ENCODE peak calls at places on chromosomes 12 and 14, in six cellular contexts. S, H, I, M, O and E are unnamed samples.

GRCh38 chr14:63273717-63274673 is 44.7 kb downstream of the GPHB5 start:
- DNase-seq in S (no peak), H (peak; percentile 41), I (no peak), M (no peak), O (no peak), E (no peak)

GRCh38 chr14:59358105-59358504 is 107.1 kb downstream of the GPR135 start:
- DNase-seq in S (peak; percentile 64), H (peak; percentile 95), I (no peak), M (no peak), O (peak; percentile 49), E (peak; percentile 67)

GRCh38 chr12:10664499-10664898 is 9.4 kb downstream of the STYK1 start:
- DNase-seq in S (no peak), H (no peak), I (no peak), M (no peak), O (no peak), E (no peak)

GRCh38 chr12:94813314-94813713 is 163.0 kb upstream of the TMCC3 start:
- DNase-seq in S (no peak), H (no peak), I (no peak), M (no peak), O (no peak), E (no peak)

GRCh38 chr12:132161796-132162507 is 17.7 kb downstream of the NOC4L start:
- DNase-seq in S (no peak), H (no peak), I (no peak), M (no peak), O (no peak), E (no peak)

GRCh38 chr12:34406228-34406995 is 384.1 kb downstream of the ALG10 start:
- DNase-seq in S (peak; percentile 5), H (no peak), I (no peak), M (no peak), O (no peak), E (no peak)

GRCh38 chr12:114685869-114686268 is 1.9 kb upstream of the TBX3 start:
- DNase-seq in S (peak; percentile 53), H (no peak), I (no peak), M (no peak), O (no peak), E (peak; percentile 71)

GRCh38 chr12:44000309-44000952 is 164.6 kb downstream of the TMEM117 start:
- DNase-seq in S (peak; percentile 86), H (peak; percentile 70), I (peak; percentile 44), M (peak; percentile 30), O (peak; percentile 56), E (peak; percentile 31)

GRCh38 chr14:33805593-33805992 is 145.3 kb downstream of the EGLN3 start:
- DNase-seq in S (no peak), H (no peak), I (no peak), M (no peak), O (no peak), E (no peak)

GRCh38 chr12:110721570-110721969 is 21.1 kb downstream of the PPP1CC start:
- DNase-seq in S (no peak), H (no peak), I (no peak), M (no peak), O (no peak), E (no peak)

GRCh38 chr12:15446798-15447197 is 124.5 kb downstream of the PTPRO start:
- DNase-seq in S (no peak), H (no peak), I (no peak), M (no peak), O (no peak), E (no peak)

GRCh38 chr14:102140027-102140749 is 491 bp downstream of the WDR20 start:
- DNase-seq in S (peak; percentile 30), H (peak; percentile 51), I (peak; percentile 48), M (peak; percentile 14), O (no peak), E (no peak)

GRCh38 chr14:48568688-48569087 is 893.3 kb upstream of the MDGA2 start:
- DNase-seq in S (no peak), H (peak; percentile 31), I (peak; percentile 10), M (no peak), O (no peak), E (peak; percentile 47)

GRCh38 chr12:46743471-46743870 is 82.3 kb downstream of the SLC38A4 start:
- DNase-seq in S (no peak), H (no peak), I (no peak), M (no peak), O (no peak), E (no peak)

GRCh38 chr12:65152586-65152985 is 16.8 kb upstream of the LEMD3 start:
- DNase-seq in S (no peak), H (no peak), I (no peak), M (no peak), O (no peak), E (no peak)

GRCh38 chr12:113138826-113139225 is 3.3 kb upstream of the RASAL1 start:
- DNase-seq in S (no peak), H (no peak), I (no peak), M (no peak), O (no peak), E (no peak)

GRCh38 chr12:27966870-27967269 is 5.7 kb downstream of the PTHLH start:
- DNase-seq in S (no peak), H (peak; percentile 68), I (peak; percentile 91), M (no peak), O (no peak), E (peak; percentile 99)

GRCh38 chr12:72546106-72546505 is 273.9 kb downstream of the TRHDE start:
- DNase-seq in S (no peak), H (no peak), I (no peak), M (no peak), O (no peak), E (peak; percentile 73)

GRCh38 chr12:25463005-25463404 is 90.1 kb downstream of the LMNTD1 start:
- DNase-seq in S (no peak), H (no peak), I (no peak), M (no peak), O (no peak), E (no peak)

GRCh38 chr12:110566993-110567392 is 16.1 kb downstream of the PPTC7 start:
- DNase-seq in S (no peak), H (no peak), I (no peak), M (no peak), O (no peak), E (no peak)

GRCh38 chr12:129903092-129903945 is 506 bp downstream of the TMEM132D start:
- DNase-seq in S (peak; percentile 53), H (no peak), I (no peak), M (peak; percentile 6), O (no peak), E (no peak)

GRCh38 chr12:83641789-83642188 is 955.1 kb downstream of the TMTC2 start:
- DNase-seq in S (no peak), H (peak; percentile 3), I (no peak), M (no peak), O (no peak), E (no peak)

GRCh38 chr14:52683985-52684520 is 11.3 kb downstream of the ERO1A start:
- DNase-seq in S (no peak), H (no peak), I (peak; percentile 11), M (no peak), O (no peak), E (no peak)

GRCh38 chr12:47155457-47156166 is 75.9 kb upstream of the AMIGO2 start:
- DNase-seq in S (no peak), H (no peak), I (peak; percentile 82), M (no peak), O (no peak), E (peak; percentile 70)

GRCh38 chr12:92715625-92716024 is 12.8 kb downstream of the PLEKHG7 start:
- DNase-seq in S (no peak), H (no peak), I (no peak), M (no peak), O (no peak), E (no peak)

DNA sequence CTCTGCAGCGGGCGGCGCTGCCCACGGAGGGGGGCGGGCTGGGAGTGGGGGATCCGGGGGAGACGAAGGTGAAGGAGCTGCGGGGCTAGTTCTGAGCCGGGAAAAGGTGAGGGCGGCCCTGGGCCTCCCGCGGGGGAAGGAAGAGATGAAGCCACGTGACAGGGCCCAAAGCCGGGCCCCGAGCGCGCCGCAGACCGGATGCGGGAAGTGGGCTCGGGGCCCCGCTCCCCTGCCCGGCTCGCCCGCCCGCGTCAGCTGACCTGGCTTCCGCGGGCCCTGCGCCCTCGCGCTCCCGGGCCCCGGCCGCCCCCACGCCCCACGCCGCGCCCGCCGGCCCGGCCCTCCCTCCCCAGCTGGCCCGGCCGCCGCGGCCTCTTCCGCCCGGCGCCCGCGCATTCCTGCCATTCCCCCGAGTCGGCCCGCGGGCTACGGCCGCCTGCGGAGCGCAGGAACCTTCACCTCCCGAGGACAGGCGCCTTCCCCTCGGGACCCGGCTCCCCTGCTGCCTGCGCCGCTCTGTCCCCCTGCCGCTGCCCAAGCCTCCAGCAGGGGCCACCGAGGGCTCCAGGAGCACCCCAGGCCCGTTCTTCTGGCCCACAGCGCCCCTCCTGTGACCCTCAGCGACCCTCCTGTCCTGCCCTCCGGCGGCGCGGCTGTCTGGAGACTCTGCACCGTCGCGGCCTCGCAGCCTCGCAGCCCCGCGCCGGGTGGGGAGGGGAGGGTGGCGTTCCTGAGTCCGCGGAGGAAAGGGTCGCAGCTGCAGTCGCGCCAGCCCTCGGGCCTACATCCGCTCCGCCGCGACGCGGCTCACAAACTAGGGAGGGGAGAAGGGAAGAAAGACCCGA is 20.4 kb downstream of the NINJ2 start:
- DNase-seq in S (peak; percentile 87), H (peak; percentile 91), I (peak; percentile 62), M (peak; percentile 43), O (no peak), E (peak; percentile 34)
- H2BK5ac ChIP-seq in S (no peak overlapping the region), H (peak overlapping the region; percentile 94), I (peak overlapping the region; percentile 1), M (peak overlapping the region; percentile 72), O (peak overlapping the region; percentile 81), E (peak overlapping the region; percentile 57)

DNA sequence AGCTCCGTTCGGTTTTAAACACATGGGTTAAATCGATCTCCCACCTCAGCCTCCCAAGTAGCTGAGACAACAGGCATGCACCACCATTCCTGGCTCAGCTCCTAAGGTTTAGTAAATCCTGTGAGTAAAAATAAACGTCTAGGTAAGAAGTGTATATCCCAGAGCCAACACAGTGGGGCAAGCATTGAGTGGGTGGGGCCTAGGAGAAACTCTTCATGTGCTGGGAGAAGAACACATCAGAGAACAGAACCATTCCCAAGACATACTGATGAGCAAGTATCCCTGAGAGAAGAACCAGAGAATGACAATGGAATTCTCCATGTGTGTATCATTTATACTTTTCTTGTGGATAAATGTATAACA is 86.3 kb downstream of the SEC23A start:
- DNase-seq in S (no peak), H (no peak), I (no peak), M (no peak), O (no peak), E (no peak)
- H2AFZ ChIP-seq in S (no peak overlapping the region), H (no peak overlapping the region), I (no peak overlapping the region), M (no peak overlapping the region), O (peak overlapping the region; percentile 76), E (no peak overlapping the region)

GRCh38 chr14:64759555-64759938 is 55.3 kb downstream of the PLEKHG3 start:
- DNase-seq in S (no peak), H (no peak), I (no peak), M (no peak), O (no peak), E (no peak)

GRCh38 chr14:64758025-64758521 is 53.8 kb downstream of the PLEKHG3 start:
- DNase-seq in S (no peak), H (peak; percentile 45), I (peak; percentile 36), M (no peak), O (no peak), E (peak; percentile 66)

GRCh38 chr14:64757601-64758000 is 53.4 kb downstream of the PLEKHG3 start:
- DNase-seq in S (no peak), H (no peak), I (no peak), M (no peak), O (no peak), E (no peak)

GRCh38 chr14:64760146-64760755 is 56.0 kb downstream of the PLEKHG3 start:
- DNase-seq in S (peak; percentile 81), H (peak; percentile 70), I (peak; percentile 43), M (peak; percentile 57), O (no peak), E (peak; percentile 42)

GRCh38 chr14:64758711-64759554 is 54.7 kb downstream of the PLEKHG3 start:
- DNase-seq in S (no peak), H (peak; percentile 82), I (peak; percentile 89), M (no peak), O (no peak), E (peak; percentile 97)
- H2BK5ac ChIP-seq in S (no peak overlapping the region), H (peak overlapping the region; percentile 90), I (peak overlapping the region; percentile 26), M (peak overlapping the region; percentile 16), O (no peak overlapping the region), E (peak overlapping the region; percentile 78)

GRCh38 chr14:91228112-91229004 is 16.1 kb downstream of the GPR68 start:
- DNase-seq in S (peak; percentile 80), H (no peak), I (peak; percentile 59), M (no peak), O (no peak), E (peak; percentile 84)
- H2AFZ ChIP-seq in S (no peak overlapping the region), H (no peak overlapping the region), I (no peak overlapping the region), M (no peak overlapping the region), O (no peak overlapping the region), E (peak overlapping the region; percentile 76)